ENCODE peak calls at places on chromosomes 12 and 14, in six cellular contexts. V is GM23338, N is HepG2, R is H1, M is GM12878, O is K562. T is an unnamed sample.

GRCh38 chr14:90924618-90925345 is 108.6 kb upstream of the TTC7B start:
- DNase-seq in N (no peak), R (no peak), O (no peak), M (no peak), V (no peak), T (no peak)

GRCh38 chr12:31560516-31560915 is 30.4 kb downstream of the DENND5B start:
- DNase-seq in N (no peak), R (no peak), V (peak; percentile 61), M (no peak), O (no peak), T (no peak)

GRCh38 chr14:102049258-102050025 is 37.4 kb downstream of the HSP90AA1 start:
- DNase-seq in V (no peak), R (no peak), M (no peak), N (no peak), O (no peak), T (no peak)

GRCh38 chr12:99059824-99060526 is 414.9 kb downstream of the APAF1 start:
- DNase-seq in R (no peak), N (no peak), V (peak; percentile 25), M (no peak), O (no peak), T (no peak)

GRCh38 chr12:9132008-9132535 is 16.4 kb upstream of the A2M start:
- DNase-seq in V (no peak), N (peak; percentile 100), O (no peak), R (no peak), M (no peak), T (no peak)

GRCh38 chr12:108609535-108610335 is 11.9 kb upstream of the TMEM119 start:
- DNase-seq in R (no peak), M (no peak), N (no peak), O (no peak), V (no peak), T (no peak)

GRCh38 chr12:58539295-58539694 is 381.0 kb downstream of the LRIG3 start:
- DNase-seq in R (no peak), V (no peak), M (no peak), N (no peak), O (no peak), T (no peak)

GRCh38 chr12:122368361-122369073 is 54.0 kb downstream of the CLIP1 start:
- DNase-seq in R (no peak), M (no peak), V (no peak), N (no peak), O (peak; percentile 19), T (no peak)

GRCh38 chr14:32702571-32702970 is 236.1 kb upstream of the NPAS3 start:
- DNase-seq in M (no peak), O (no peak), R (peak; percentile 51), N (no peak), V (peak; percentile 69), T (peak; percentile 69)

GRCh38 chr12:115257791-115258190 is 573.8 kb upstream of the TBX3 start:
- DNase-seq in O (no peak), R (no peak), V (no peak), M (no peak), N (no peak), T (no peak)

GRCh38 chr14:61573748-61574513 is 121.4 kb upstream of the HIF1A start:
- DNase-seq in R (no peak), O (no peak), N (no peak), V (no peak), M (no peak), T (no peak)

GRCh38 chr14:90587252-90587910 is 190.6 kb downstream of the CALM1 start:
- DNase-seq in O (no peak), N (no peak), R (no peak), V (no peak), M (no peak), T (no peak)

GRCh38 chr12:14769462-14769836 is 33.8 kb downstream of the WBP11 start:
- DNase-seq in N (peak; percentile 42), O (no peak), V (peak; percentile 90), R (no peak), M (no peak), T (peak; percentile 78)

GRCh38 chr14:81990312-81990761 is 456.7 kb upstream of the SEL1L start:
- DNase-seq in R (no peak), N (peak; percentile 33), M (peak; percentile 16), O (peak; percentile 4), V (peak; percentile 72), T (peak; percentile 46)

GRCh38 chr14:95770777-95771176 is 56.9 kb upstream of the TCL1A start:
- DNase-seq in N (no peak), M (no peak), O (no peak), R (no peak), V (no peak), T (no peak)

GRCh38 chr14:39219075-39219499 is 14.6 kb upstream of the MIA2 start:
- DNase-seq in V (no peak), O (no peak), N (peak; percentile 83), R (no peak), M (no peak), T (no peak)

GRCh38 chr12:51848843-51849735 is 571 bp upstream of the FIGNL2 start:
- DNase-seq in O (peak; percentile 48), V (peak; percentile 76), N (no peak), R (no peak), M (no peak), T (peak; percentile 62)

GRCh38 chr12:129887047-129887568 is 16.7 kb downstream of the TMEM132D start:
- DNase-seq in R (no peak), O (no peak), M (no peak), N (no peak), V (no peak), T (no peak)

GRCh38 chr14:53380041-53380440 is 226.9 kb upstream of the DDHD1 start:
- DNase-seq in N (no peak), V (no peak), O (no peak), R (no peak), M (no peak), T (no peak)

GRCh38 chr12:91317324-91317723 is 134.7 kb upstream of the DCN start:
- DNase-seq in O (no peak), N (no peak), M (no peak), R (no peak), V (no peak), T (no peak)

GRCh38 chr14:85417396-85417795 is 112.5 kb upstream of the FLRT2 start:
- DNase-seq in R (no peak), V (no peak), O (no peak), N (no peak), M (no peak), T (no peak)

GRCh38 chr12:105899589-105899988 is 239.2 kb downstream of the NUAK1 start:
- DNase-seq in N (no peak), O (no peak), V (no peak), R (no peak), M (peak; percentile 12), T (no peak)

GRCh38 chr12:45989277-45989856 is 1.0 kb downstream of the SCAF11 start:
- DNase-seq in N (no peak), R (no peak), V (peak; percentile 49), M (no peak), O (no peak), T (no peak)

GRCh38 chr14:42110167-42110566 is 503.5 kb downstream of the LRFN5 start:
- DNase-seq in V (peak; percentile 60), M (no peak), O (no peak), R (no peak), N (peak; percentile 27), T (no peak)

GRCh38 chr12:6541371-6542165 is 7.3 kb downstream of the GAPDH start:
- DNase-seq in O (peak; percentile 27), M (no peak), R (no peak), V (no peak), N (no peak), T (no peak)
- TF ChIP-seq CREB1 in O (no peak), M (no peak), R (no peak), V (no peak), N (no peak), T (no peak)

GRCh38 chr12:10612954-10613333 is 465 bp downstream of the MAGOHB start:
- DNase-seq in N (no peak), M (no peak), O (peak; percentile 8), V (peak; percentile 66), R (no peak), T (peak; percentile 19)
- TF ChIP-seq CREB1 in N (no peak), M (no peak), O (no peak), V (no peak), R (no peak), T (no peak)

DNA sequence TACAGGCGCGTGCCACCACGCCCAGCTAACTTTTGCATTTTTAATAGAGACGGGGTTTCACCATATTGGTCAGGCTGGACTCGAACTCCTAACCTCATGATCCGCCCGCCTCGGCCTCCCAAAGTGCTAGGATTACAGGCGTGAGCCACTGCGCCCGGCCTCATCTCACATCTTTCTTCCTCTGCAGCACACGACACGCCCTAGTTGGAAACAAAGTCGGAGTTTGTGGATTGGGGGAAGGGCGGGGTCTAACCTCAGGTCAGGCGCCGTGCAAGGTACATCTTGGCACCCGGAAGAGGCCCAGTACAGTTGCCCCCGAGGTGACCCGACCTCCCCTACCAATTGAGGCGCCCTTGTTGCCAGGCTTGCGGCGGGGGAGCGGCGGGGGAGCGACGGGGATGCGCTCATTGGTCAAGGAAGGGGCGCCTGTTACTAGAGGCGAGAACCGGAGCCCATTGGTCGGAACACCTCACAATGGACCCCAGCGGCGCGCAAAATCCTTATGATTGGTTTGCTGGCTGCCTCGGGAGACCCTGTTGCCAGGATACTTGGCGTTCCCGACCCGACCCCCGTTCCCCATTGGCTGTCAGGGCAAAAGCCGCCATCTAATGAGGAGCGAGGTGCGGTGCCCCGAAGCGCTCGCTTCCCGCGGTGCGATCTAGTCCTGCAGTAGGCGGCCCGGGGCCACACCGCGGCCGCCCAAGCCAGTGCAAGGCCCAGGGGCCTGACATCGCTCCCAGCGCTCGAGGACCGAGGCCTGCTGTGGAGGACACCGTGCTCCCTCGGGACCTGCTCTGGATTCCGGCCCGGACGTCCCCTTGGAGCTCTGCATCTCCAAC is at the start of gene REC8:
- DNase-seq in V (peak; percentile 100), R (peak; percentile 97), M (peak; percentile 82), N (no peak), O (no peak), T (peak; percentile 99)
- TF ChIP-seq CREB1 in V (no peak), R (no peak), M (peak; percentile 38), N (no peak), O (no peak), T (no peak)

DNA sequence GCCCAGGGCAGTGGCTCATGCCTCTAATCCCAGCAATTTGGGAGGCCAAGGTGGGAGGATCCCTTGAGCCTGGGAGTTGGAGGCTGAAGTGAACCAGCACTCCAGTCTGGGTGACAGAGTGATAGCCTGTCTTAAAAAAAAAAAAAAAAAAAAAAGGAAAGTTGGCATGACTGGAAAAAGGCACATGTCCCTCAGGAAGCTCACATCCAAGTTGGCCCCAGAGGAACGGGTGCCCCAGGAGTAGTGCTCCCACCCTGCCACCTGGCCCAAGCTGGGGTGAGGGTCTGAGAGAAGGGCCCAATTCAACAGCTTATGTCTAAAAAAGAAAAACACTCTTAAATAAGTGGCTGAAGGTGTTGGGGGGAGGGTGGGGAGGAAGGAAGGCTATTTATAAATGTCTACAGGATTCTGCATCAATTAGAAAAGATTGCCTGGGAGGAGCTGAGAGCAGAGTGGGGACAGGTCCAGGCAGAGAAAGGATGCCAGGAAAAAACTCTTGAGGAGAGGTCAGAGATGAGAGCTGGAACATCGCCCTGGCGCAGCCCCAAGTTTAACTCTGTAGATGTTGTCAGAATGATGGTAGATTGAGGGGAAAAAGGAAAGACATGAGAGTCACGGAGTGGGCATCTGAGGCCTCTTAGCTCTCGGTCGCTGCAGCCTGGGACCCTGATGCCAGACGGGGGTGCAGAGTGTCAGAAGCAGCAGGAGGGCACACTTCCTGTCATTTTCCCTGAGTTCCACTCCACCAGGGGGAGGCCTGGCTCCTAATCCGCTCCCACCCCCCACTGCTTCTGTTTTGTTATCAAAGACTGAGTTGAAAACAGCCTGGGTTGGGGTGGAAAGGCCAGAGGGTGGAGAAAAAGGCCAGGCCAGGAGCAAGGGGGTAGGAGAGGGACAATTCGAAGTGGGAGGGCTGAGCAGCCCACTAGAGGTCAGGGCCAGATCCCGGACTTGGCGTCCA is 7.3 kb downstream of the SPRYD3 start:
- DNase-seq in N (no peak), V (no peak), O (peak; percentile 85), R (no peak), M (no peak), T (no peak)
- TF ChIP-seq CREB1 in N (no peak), V (no peak), O (no peak), R (no peak), M (no peak), T (no peak)